ENCODE peak calls at places on chromosomes 4 and X, in four cellular contexts. K is K562, C is WTC11, L is GM12878. E is an unnamed sample.

GRCh38 chr4:19982556-19982955 is 269.1 kb upstream of the SLIT2 start:
- DNase-seq in K (no peak), C (no peak), L (no peak), E (no peak)

GRCh38 chr4:125833-126232 is 1.5 kb downstream of the ZNF718 start:
- DNase-seq in K (no peak), C (no peak), L (no peak), E (no peak)

GRCh38 chr4:85777908-85778808 is 303.2 kb downstream of the ARHGAP24 start:
- DNase-seq in K (no peak), C (no peak), L (peak), E (no peak)

GRCh38 chr4:15868065-15868464 is 70.5 kb downstream of the FGFBP1 start:
- DNase-seq in K (no peak), C (no peak), L (no peak), E (no peak)

GRCh38 chr4:61400446-61400845 is 200.3 kb downstream of the ADGRL3 start:
- DNase-seq in K (no peak), C (no peak), L (no peak), E (no peak)

GRCh38 chr4:48341776-48342558 is 638 bp downstream of the SLAIN2 start:
- DNase-seq in K (peak), C (peak), L (no peak), E (no peak)

GRCh38 chr4:189185810-189186432 is 754.8 kb upstream of the FRG1 start:
- DNase-seq in K (no peak), C (peak), L (no peak), E (no peak)

GRCh38 chr4:170128219-170128804 is 38.6 kb upstream of the AADAT start:
- DNase-seq in K (no peak), C (no peak), L (no peak), E (no peak)

GRCh38 chr4:13860126-13860525 is 232.6 kb upstream of the BOD1L1 start:
- DNase-seq in K (no peak), C (peak), L (no peak), E (peak)

GRCh38 chr4:4492161-4492847 is 49.5 kb downstream of the STX18 start:
- DNase-seq in K (no peak), C (no peak), L (peak), E (no peak)

GRCh38 chr4:154490589-154491340 is 834 bp downstream of the DCHS2 start:
- DNase-seq in K (no peak), C (peak), L (no peak), E (no peak)

GRCh38 chrX:109793191-109793590 is 60.1 kb upstream of the ACSL4 start:
- DNase-seq in K (no peak), C (no peak), L (no peak), E (no peak)

GRCh38 chr4:95415346-95415771 is 133.4 kb downstream of the UNC5C start:
- DNase-seq in K (no peak), C (no peak), L (no peak), E (no peak)

GRCh38 chrX:40488299-40488698 is 92.5 kb upstream of the ATP6AP2 start:
- DNase-seq in K (no peak), C (no peak), L (no peak), E (no peak)

GRCh38 chr4:99062120-99062519 is 26.5 kb downstream of the ADH5 start:
- DNase-seq in K (no peak), C (no peak), L (peak), E (no peak)
- TF ChIP-seq ETV6 in K (no peak), C (no peak), L (no peak), E (no peak)

DNA sequence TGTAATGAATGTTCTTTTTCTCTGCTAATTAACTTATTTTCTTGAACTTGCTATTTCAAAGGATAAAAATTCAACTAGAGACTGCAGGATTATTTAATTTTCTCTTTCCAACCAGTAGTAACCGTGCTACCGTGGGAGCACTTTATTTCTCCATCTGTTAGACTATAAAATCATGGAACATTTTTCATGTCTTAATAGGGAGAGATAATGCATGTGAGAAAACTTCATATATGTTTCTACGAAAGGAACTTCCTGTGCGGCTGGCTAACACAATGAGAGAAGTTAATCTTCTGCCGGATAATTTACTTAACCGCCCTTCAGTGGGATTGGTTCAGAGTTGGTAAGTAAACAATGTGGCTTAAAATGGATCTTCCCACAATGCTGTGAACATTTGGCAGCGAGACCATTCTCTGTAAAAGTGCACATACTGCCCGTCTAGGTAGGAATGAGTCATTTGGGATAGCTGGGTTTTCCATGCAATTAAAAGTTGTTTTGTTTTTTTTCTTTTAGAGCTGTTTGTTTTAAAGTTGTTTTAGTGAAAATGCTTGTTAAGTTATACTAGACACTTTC is 29.5 kb downstream of the PDK3 start:
- DNase-seq in K (no peak), C (no peak), L (no peak), E (peak)
- TF ChIP-seq ETV6 in K (no peak), C (no peak), L (no peak), E (no peak)

DNA sequence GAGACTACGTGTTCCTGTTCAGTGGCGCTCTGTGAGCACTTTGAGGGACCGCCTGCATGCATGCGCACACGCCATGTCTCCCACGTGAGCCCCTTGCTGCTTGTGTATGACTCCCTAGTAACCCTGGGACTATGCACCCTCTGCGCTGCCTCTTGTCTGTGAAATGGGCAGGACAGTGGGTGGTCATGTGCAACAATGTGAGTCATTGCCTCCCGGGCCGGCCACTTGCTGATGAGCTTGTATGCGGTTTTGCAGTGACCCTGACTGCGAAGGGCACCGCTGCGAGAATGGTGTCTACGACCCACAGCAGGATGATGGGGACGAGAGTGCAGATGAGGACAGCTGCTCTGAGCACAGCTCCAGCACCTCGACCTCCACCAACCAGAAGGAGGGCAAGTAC is 61.4 kb downstream of the TNIP2 start:
- DNase-seq in K (no peak), C (no peak), L (no peak), E (no peak)
- TF ChIP-seq ETV6 in K (no peak), C (no peak), L (no peak), E (no peak)

GRCh38 chrX:132956421-132957210 is 1.8 kb downstream of the HS6ST2 start:
- DNase-seq in K (no peak), C (peak), L (no peak), E (no peak)

GRCh38 chrX:132957211-132958085 is 981 bp downstream of the HS6ST2 start:
- DNase-seq in K (no peak), C (peak), L (no peak), E (no peak)

GRCh38 chrX:132961511-132961910 is 3.1 kb upstream of the HS6ST2 start:
- DNase-seq in K (no peak), C (no peak), L (no peak), E (no peak)

GRCh38 chrX:132955710-132956109 is 2.7 kb downstream of the HS6ST2 start:
- DNase-seq in K (no peak), C (no peak), L (no peak), E (no peak)

GRCh38 chrX:132958086-132958703 is at the start of gene HS6ST2:
- DNase-seq in K (no peak), C (peak), L (no peak), E (no peak)
- TF ChIP-seq ETV6 in K (no peak), C (no peak), L (no peak), E (no peak)

DNA sequence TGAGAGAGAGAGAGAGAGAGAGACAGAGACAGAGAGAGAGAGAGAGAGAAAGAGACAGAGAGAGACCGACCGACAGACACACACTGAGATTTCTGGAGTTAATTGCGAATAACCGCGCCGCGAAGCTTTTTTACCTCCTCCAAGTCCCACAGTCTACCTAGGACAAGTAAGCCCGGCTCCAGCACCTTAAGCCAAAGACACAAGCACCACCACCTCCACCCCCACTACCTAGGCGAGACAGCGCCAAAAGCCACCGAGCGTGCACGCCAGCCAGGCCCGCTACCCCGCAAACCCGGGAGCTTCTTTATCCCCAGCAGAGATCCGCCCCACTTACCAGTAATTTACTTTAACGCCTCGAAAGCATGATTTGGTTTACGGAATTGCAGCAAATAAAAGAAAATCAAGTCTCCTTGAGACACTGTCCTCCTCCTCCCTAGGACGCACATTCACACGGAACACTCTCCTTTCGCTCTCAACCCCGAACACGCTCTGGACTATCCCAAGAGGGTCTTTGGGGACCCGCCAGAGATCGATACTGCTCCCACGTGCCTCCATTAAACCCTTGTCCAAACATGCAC is 649.6 kb upstream of the DIPK2B start:
- DNase-seq in K (no peak), C (peak), L (no peak), E (no peak)
- TF ChIP-seq ETV6 in K (no peak), C (no peak), L (no peak), E (no peak)

GRCh38 chr4:27027428-27027827 is 166.8 kb downstream of the STIM2 start:
- DNase-seq in K (no peak), C (no peak), L (no peak), E (no peak)
- TF ChIP-seq ETV6 in K (no peak), C (no peak), L (no peak), E (no peak)

GRCh38 chrX:46327229-46328081 is 217.8 kb downstream of the ZNF674 start:
- DNase-seq in K (no peak), C (peak), L (no peak), E (peak)
- TF ChIP-seq ETV6 in K (no peak), C (no peak), L (no peak), E (no peak)

DNA sequence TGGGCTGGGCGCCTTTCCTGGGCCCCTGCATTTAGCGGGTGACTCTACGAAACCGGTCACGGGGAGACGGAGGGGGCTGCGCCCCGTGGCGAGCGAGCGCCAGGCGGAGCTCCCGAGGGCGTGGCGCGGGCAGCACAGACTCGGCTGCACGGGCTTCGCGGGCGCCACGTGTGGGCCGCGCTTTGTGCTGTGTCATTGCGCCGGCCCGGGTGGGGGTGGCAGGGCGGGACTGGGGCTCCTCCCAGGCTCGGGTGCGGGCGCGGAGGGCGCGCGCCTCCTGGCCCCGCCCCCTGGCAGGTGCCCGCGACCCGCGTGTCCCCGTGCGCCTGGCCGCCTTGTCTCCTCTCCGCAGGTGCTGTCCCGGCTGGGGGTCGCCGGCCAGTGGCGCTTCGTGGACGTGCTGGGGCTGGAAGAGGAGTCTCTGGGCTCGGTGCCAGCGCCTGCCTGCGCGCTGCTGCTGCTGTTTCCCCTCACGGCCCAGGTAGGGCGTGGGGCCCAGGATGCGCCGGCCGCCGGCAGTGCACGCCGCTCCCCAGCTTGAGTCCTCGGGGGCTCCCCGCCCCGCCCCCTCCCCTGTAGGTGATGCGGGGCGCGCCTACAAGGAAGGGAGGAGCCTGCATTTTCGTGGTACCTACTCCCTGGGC is 651 bp downstream of the UCHL1 start:
- DNase-seq in K (no peak), C (peak), L (no peak), E (no peak)
- TF ChIP-seq ETV6 in K (no peak), C (no peak), L (no peak), E (no peak)

DNA sequence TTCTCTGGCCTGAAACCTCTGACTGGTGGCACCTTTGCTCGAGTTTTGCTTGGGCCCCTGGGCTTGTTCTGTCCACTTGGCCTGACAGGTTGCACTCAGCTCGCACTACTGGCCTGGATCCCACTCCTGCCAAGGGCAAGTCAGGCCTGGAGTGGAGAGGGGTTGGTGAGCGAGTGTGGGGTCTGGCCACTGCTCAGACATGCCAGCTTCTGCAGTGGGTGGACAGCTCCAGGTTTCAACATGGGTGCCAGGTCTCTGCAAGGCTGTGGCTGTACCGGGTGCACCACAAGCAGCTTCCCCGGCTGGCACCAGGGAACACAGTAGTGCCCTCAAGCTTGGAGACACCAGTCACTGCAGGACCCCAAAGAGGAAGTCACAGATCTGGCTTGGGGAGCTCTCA is 91.6 kb upstream of the CXorf51A start:
- DNase-seq in K (no peak), C (no peak), L (no peak), E (no peak)
- TF ChIP-seq ETV6 in K (no peak), C (no peak), L (no peak), E (no peak)

DNA sequence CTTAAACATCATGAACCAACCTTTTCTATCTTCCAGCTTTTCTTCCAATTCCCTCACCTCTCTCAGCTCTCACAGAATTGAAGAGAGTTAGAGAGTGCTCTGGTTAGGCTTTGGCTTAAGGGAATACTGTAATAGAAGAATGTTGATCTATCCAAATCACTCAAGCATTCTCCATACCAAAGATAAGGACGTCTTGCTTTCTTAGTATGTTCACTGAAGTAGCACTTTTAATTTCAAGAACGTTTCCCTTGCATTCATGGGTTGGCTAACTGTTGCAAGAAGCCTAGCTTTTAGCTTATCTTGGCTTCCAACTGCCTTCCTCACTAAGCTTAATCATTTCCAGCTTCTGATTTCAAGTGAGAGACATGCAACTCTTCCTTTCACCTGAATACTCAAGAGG is 43.2 kb downstream of the FANCB start:
- DNase-seq in K (no peak), C (no peak), L (no peak), E (no peak)
- TF ChIP-seq ETV6 in K (no peak), C (no peak), L (no peak), E (no peak)

E was measured in HepG2.